ENCODE peak calls at places on chromosomes 3 and 15, in nine cellular contexts. One of them, this sample, is unnamed.

GRCh38 chr3:129282727-129283327 is 4.2 kb downstream of the HMCES start:
- DNase-seq in stimulated activated CD4-positive, alpha-beta T cell treated with anti-CD3 and anti-CD28 coated beads, TNF-alpha, amount 100 ng/mL, for 1 hour: no peak
- DNase-seq in AG08396: peak
- DNase-seq in CD4-positive, CD25-positive, alpha-beta regulatory T cell: peak
- DNase-seq in NCI-H1694: no peak
- DNase-seq in AG09309: peak
- DNase-seq in cardiac fibroblast: peak
- DNase-seq in Daoy: peak
- DNase-seq in left lung: no peak
- DNase-seq in this sample: peak

GRCh38 chr3:11589706-11590105 is 54.0 kb downstream of the VGLL4 start:
- DNase-seq in stimulated activated CD4-positive, alpha-beta T cell treated with anti-CD3 and anti-CD28 coated beads, TNF-alpha, amount 100 ng/mL, for 1 hour: no peak
- DNase-seq in AG08396: no peak
- DNase-seq in CD4-positive, CD25-positive, alpha-beta regulatory T cell: no peak
- DNase-seq in NCI-H1694: no peak
- DNase-seq in AG09309: no peak
- DNase-seq in cardiac fibroblast: no peak
- DNase-seq in Daoy: no peak
- DNase-seq in left lung: no peak
- DNase-seq in this sample: no peak

GRCh38 chr3:72441284-72441994 is 406.8 kb downstream of the SHQ1 start:
- DNase-seq in stimulated activated CD4-positive, alpha-beta T cell treated with anti-CD3 and anti-CD28 coated beads, TNF-alpha, amount 100 ng/mL, for 1 hour: no peak
- DNase-seq in AG08396: no peak
- DNase-seq in CD4-positive, CD25-positive, alpha-beta regulatory T cell: no peak
- DNase-seq in NCI-H1694: no peak
- DNase-seq in AG09309: no peak
- DNase-seq in cardiac fibroblast: peak
- DNase-seq in Daoy: no peak
- DNase-seq in left lung: no peak
- DNase-seq in this sample: no peak

GRCh38 chr3:107928084-107928445 is 162.8 kb downstream of the CD47 start:
- DNase-seq in stimulated activated CD4-positive, alpha-beta T cell treated with anti-CD3 and anti-CD28 coated beads, TNF-alpha, amount 100 ng/mL, for 1 hour: no peak
- DNase-seq in AG08396: peak
- DNase-seq in CD4-positive, CD25-positive, alpha-beta regulatory T cell: peak
- DNase-seq in NCI-H1694: no peak
- DNase-seq in AG09309: peak
- DNase-seq in cardiac fibroblast: peak
- DNase-seq in Daoy: peak
- DNase-seq in left lung: no peak
- DNase-seq in this sample: peak

GRCh38 chr15:66461917-66462316 is 35.6 kb downstream of the SNAPC5 start:
- DNase-seq in stimulated activated CD4-positive, alpha-beta T cell treated with anti-CD3 and anti-CD28 coated beads, TNF-alpha, amount 100 ng/mL, for 1 hour: no peak
- DNase-seq in AG08396: no peak
- DNase-seq in CD4-positive, CD25-positive, alpha-beta regulatory T cell: no peak
- DNase-seq in NCI-H1694: no peak
- DNase-seq in AG09309: no peak
- DNase-seq in cardiac fibroblast: no peak
- DNase-seq in Daoy: no peak
- DNase-seq in left lung: no peak
- DNase-seq in this sample: peak

GRCh38 chr3:53677406-53677805 is 168.8 kb downstream of the CHDH start:
- DNase-seq in stimulated activated CD4-positive, alpha-beta T cell treated with anti-CD3 and anti-CD28 coated beads, TNF-alpha, amount 100 ng/mL, for 1 hour: no peak
- DNase-seq in AG08396: no peak
- DNase-seq in CD4-positive, CD25-positive, alpha-beta regulatory T cell: no peak
- DNase-seq in NCI-H1694: no peak
- DNase-seq in AG09309: no peak
- DNase-seq in cardiac fibroblast: peak
- DNase-seq in Daoy: no peak
- DNase-seq in left lung: no peak
- DNase-seq in this sample: peak

GRCh38 chr15:34318277-34319079 is 19.1 kb downstream of the SLC12A6 start:
- DNase-seq in stimulated activated CD4-positive, alpha-beta T cell treated with anti-CD3 and anti-CD28 coated beads, TNF-alpha, amount 100 ng/mL, for 1 hour: no peak
- DNase-seq in AG08396: peak
- DNase-seq in CD4-positive, CD25-positive, alpha-beta regulatory T cell: no peak
- DNase-seq in NCI-H1694: no peak
- DNase-seq in AG09309: no peak
- DNase-seq in cardiac fibroblast: peak
- DNase-seq in Daoy: peak
- DNase-seq in left lung: no peak
- DNase-seq in this sample: peak

GRCh38 chr3:121072128-121072527 is 164.1 kb downstream of the STXBP5L start:
- DNase-seq in stimulated activated CD4-positive, alpha-beta T cell treated with anti-CD3 and anti-CD28 coated beads, TNF-alpha, amount 100 ng/mL, for 1 hour: no peak
- DNase-seq in AG08396: no peak
- DNase-seq in CD4-positive, CD25-positive, alpha-beta regulatory T cell: no peak
- DNase-seq in NCI-H1694: peak
- DNase-seq in AG09309: no peak
- DNase-seq in cardiac fibroblast: peak
- DNase-seq in Daoy: peak
- DNase-seq in left lung: no peak
- DNase-seq in this sample: no peak

GRCh38 chr15:78049691-78050440 is 27.6 kb downstream of the TBC1D2B start:
- DNase-seq in stimulated activated CD4-positive, alpha-beta T cell treated with anti-CD3 and anti-CD28 coated beads, TNF-alpha, amount 100 ng/mL, for 1 hour: no peak
- DNase-seq in AG08396: peak
- DNase-seq in CD4-positive, CD25-positive, alpha-beta regulatory T cell: peak
- DNase-seq in NCI-H1694: no peak
- DNase-seq in AG09309: peak
- DNase-seq in cardiac fibroblast: peak
- DNase-seq in Daoy: peak
- DNase-seq in left lung: peak
- DNase-seq in this sample: peak

GRCh38 chr3:176663819-176664218 is 533.5 kb downstream of the TBL1XR1 start:
- DNase-seq in stimulated activated CD4-positive, alpha-beta T cell treated with anti-CD3 and anti-CD28 coated beads, TNF-alpha, amount 100 ng/mL, for 1 hour: no peak
- DNase-seq in AG08396: peak
- DNase-seq in CD4-positive, CD25-positive, alpha-beta regulatory T cell: no peak
- DNase-seq in NCI-H1694: peak
- DNase-seq in AG09309: peak
- DNase-seq in cardiac fibroblast: peak
- DNase-seq in Daoy: peak
- DNase-seq in left lung: no peak
- DNase-seq in this sample: peak

GRCh38 chr15:41276821-41277220 is 45.8 kb downstream of the CHP1 start:
- DNase-seq in stimulated activated CD4-positive, alpha-beta T cell treated with anti-CD3 and anti-CD28 coated beads, TNF-alpha, amount 100 ng/mL, for 1 hour: no peak
- DNase-seq in AG08396: no peak
- DNase-seq in CD4-positive, CD25-positive, alpha-beta regulatory T cell: no peak
- DNase-seq in NCI-H1694: no peak
- DNase-seq in AG09309: no peak
- DNase-seq in cardiac fibroblast: no peak
- DNase-seq in Daoy: no peak
- DNase-seq in left lung: no peak
- DNase-seq in this sample: no peak

GRCh38 chr3:65894679-65895078 is 144.0 kb downstream of the MAGI1 start:
- DNase-seq in stimulated activated CD4-positive, alpha-beta T cell treated with anti-CD3 and anti-CD28 coated beads, TNF-alpha, amount 100 ng/mL, for 1 hour: no peak
- DNase-seq in AG08396: peak
- DNase-seq in CD4-positive, CD25-positive, alpha-beta regulatory T cell: no peak
- DNase-seq in NCI-H1694: no peak
- DNase-seq in AG09309: peak
- DNase-seq in cardiac fibroblast: peak
- DNase-seq in Daoy: no peak
- DNase-seq in left lung: no peak
- DNase-seq in this sample: no peak

GRCh38 chr3:145951431-145951830 is 209.6 kb downstream of the PLOD2 start:
- DNase-seq in stimulated activated CD4-positive, alpha-beta T cell treated with anti-CD3 and anti-CD28 coated beads, TNF-alpha, amount 100 ng/mL, for 1 hour: no peak
- DNase-seq in AG08396: no peak
- DNase-seq in CD4-positive, CD25-positive, alpha-beta regulatory T cell: no peak
- DNase-seq in NCI-H1694: no peak
- DNase-seq in AG09309: no peak
- DNase-seq in cardiac fibroblast: peak
- DNase-seq in Daoy: no peak
- DNase-seq in left lung: no peak
- DNase-seq in this sample: no peak

GRCh38 chr3:41259449-41260062 is 60.3 kb downstream of the CTNNB1 start:
- DNase-seq in stimulated activated CD4-positive, alpha-beta T cell treated with anti-CD3 and anti-CD28 coated beads, TNF-alpha, amount 100 ng/mL, for 1 hour: no peak
- DNase-seq in AG08396: no peak
- DNase-seq in CD4-positive, CD25-positive, alpha-beta regulatory T cell: no peak
- DNase-seq in NCI-H1694: no peak
- DNase-seq in AG09309: no peak
- DNase-seq in cardiac fibroblast: no peak
- DNase-seq in Daoy: no peak
- DNase-seq in left lung: no peak
- DNase-seq in this sample: no peak

GRCh38 chr3:50257990-50258389 is 11.0 kb upstream of the SEMA3B start:
- DNase-seq in stimulated activated CD4-positive, alpha-beta T cell treated with anti-CD3 and anti-CD28 coated beads, TNF-alpha, amount 100 ng/mL, for 1 hour: no peak
- DNase-seq in AG08396: no peak
- DNase-seq in CD4-positive, CD25-positive, alpha-beta regulatory T cell: no peak
- DNase-seq in NCI-H1694: no peak
- DNase-seq in AG09309: no peak
- DNase-seq in cardiac fibroblast: no peak
- DNase-seq in Daoy: no peak
- DNase-seq in left lung: no peak
- DNase-seq in this sample: peak

GRCh38 chr3:87076951-87077350 is 86.0 kb upstream of the VGLL3 start:
- DNase-seq in stimulated activated CD4-positive, alpha-beta T cell treated with anti-CD3 and anti-CD28 coated beads, TNF-alpha, amount 100 ng/mL, for 1 hour: no peak
- DNase-seq in AG08396: peak
- DNase-seq in CD4-positive, CD25-positive, alpha-beta regulatory T cell: no peak
- DNase-seq in NCI-H1694: no peak
- DNase-seq in AG09309: peak
- DNase-seq in cardiac fibroblast: peak
- DNase-seq in Daoy: peak
- DNase-seq in left lung: no peak
- DNase-seq in this sample: no peak

GRCh38 chr3:74624301-74624700 is 9.8 kb upstream of the CNTN3 start:
- DNase-seq in stimulated activated CD4-positive, alpha-beta T cell treated with anti-CD3 and anti-CD28 coated beads, TNF-alpha, amount 100 ng/mL, for 1 hour: no peak
- DNase-seq in AG08396: no peak
- DNase-seq in CD4-positive, CD25-positive, alpha-beta regulatory T cell: no peak
- DNase-seq in NCI-H1694: no peak
- DNase-seq in AG09309: peak
- DNase-seq in cardiac fibroblast: peak
- DNase-seq in Daoy: no peak
- DNase-seq in left lung: no peak
- DNase-seq in this sample: no peak

GRCh38 chr15:45522179-45522930 is at the start of gene SLC30A4:
- DNase-seq in stimulated activated CD4-positive, alpha-beta T cell treated with anti-CD3 and anti-CD28 coated beads, TNF-alpha, amount 100 ng/mL, for 1 hour: peak
- DNase-seq in AG08396: peak
- DNase-seq in CD4-positive, CD25-positive, alpha-beta regulatory T cell: peak
- DNase-seq in NCI-H1694: no peak
- DNase-seq in AG09309: no peak
- DNase-seq in cardiac fibroblast: peak
- DNase-seq in Daoy: peak
- DNase-seq in left lung: peak
- DNase-seq in this sample: peak

GRCh38 chr3:194938845-194939531 is 253.3 kb downstream of the FAM43A start:
- DNase-seq in stimulated activated CD4-positive, alpha-beta T cell treated with anti-CD3 and anti-CD28 coated beads, TNF-alpha, amount 100 ng/mL, for 1 hour: no peak
- DNase-seq in AG08396: no peak
- DNase-seq in CD4-positive, CD25-positive, alpha-beta regulatory T cell: no peak
- DNase-seq in NCI-H1694: no peak
- DNase-seq in AG09309: no peak
- DNase-seq in cardiac fibroblast: peak
- DNase-seq in Daoy: no peak
- DNase-seq in left lung: no peak
- DNase-seq in this sample: no peak

GRCh38 chr3:104594491-104594890 is 772.2 kb upstream of the ALCAM start:
- DNase-seq in stimulated activated CD4-positive, alpha-beta T cell treated with anti-CD3 and anti-CD28 coated beads, TNF-alpha, amount 100 ng/mL, for 1 hour: no peak
- DNase-seq in AG08396: no peak
- DNase-seq in CD4-positive, CD25-positive, alpha-beta regulatory T cell: no peak
- DNase-seq in NCI-H1694: no peak
- DNase-seq in AG09309: no peak
- DNase-seq in cardiac fibroblast: no peak
- DNase-seq in Daoy: no peak
- DNase-seq in left lung: no peak
- DNase-seq in this sample: no peak

GRCh38 chr15:67720556-67721175 is 104.6 kb upstream of the SKOR1 start:
- DNase-seq in stimulated activated CD4-positive, alpha-beta T cell treated with anti-CD3 and anti-CD28 coated beads, TNF-alpha, amount 100 ng/mL, for 1 hour: no peak
- DNase-seq in AG08396: no peak
- DNase-seq in CD4-positive, CD25-positive, alpha-beta regulatory T cell: no peak
- DNase-seq in NCI-H1694: no peak
- DNase-seq in AG09309: no peak
- DNase-seq in cardiac fibroblast: no peak
- DNase-seq in Daoy: no peak
- DNase-seq in left lung: no peak
- DNase-seq in this sample: no peak

GRCh38 chr3:102182162-102182561 is 252.7 kb upstream of the ZPLD1 start:
- DNase-seq in stimulated activated CD4-positive, alpha-beta T cell treated with anti-CD3 and anti-CD28 coated beads, TNF-alpha, amount 100 ng/mL, for 1 hour: no peak
- DNase-seq in AG08396: no peak
- DNase-seq in CD4-positive, CD25-positive, alpha-beta regulatory T cell: no peak
- DNase-seq in NCI-H1694: no peak
- DNase-seq in AG09309: no peak
- DNase-seq in cardiac fibroblast: peak
- DNase-seq in Daoy: no peak
- DNase-seq in left lung: no peak
- DNase-seq in this sample: no peak

GRCh38 chr3:93969443-93969842 is 4.3 kb downstream of the PROS1 start:
- DNase-seq in stimulated activated CD4-positive, alpha-beta T cell treated with anti-CD3 and anti-CD28 coated beads, TNF-alpha, amount 100 ng/mL, for 1 hour: no peak
- DNase-seq in AG08396: peak
- DNase-seq in CD4-positive, CD25-positive, alpha-beta regulatory T cell: no peak
- DNase-seq in NCI-H1694: no peak
- DNase-seq in AG09309: no peak
- DNase-seq in cardiac fibroblast: peak
- DNase-seq in Daoy: peak
- DNase-seq in left lung: no peak
- DNase-seq in this sample: peak

GRCh38 chr3:168696119-168696518 is 600.4 kb upstream of the GOLIM4 start:
- DNase-seq in stimulated activated CD4-positive, alpha-beta T cell treated with anti-CD3 and anti-CD28 coated beads, TNF-alpha, amount 100 ng/mL, for 1 hour: no peak
- DNase-seq in AG08396: no peak
- DNase-seq in CD4-positive, CD25-positive, alpha-beta regulatory T cell: no peak
- DNase-seq in NCI-H1694: no peak
- DNase-seq in AG09309: no peak
- DNase-seq in cardiac fibroblast: no peak
- DNase-seq in Daoy: no peak
- DNase-seq in left lung: no peak
- DNase-seq in this sample: no peak

GRCh38 chr3:41331023-41331422 is 131.7 kb downstream of the CTNNB1 start:
- DNase-seq in stimulated activated CD4-positive, alpha-beta T cell treated with anti-CD3 and anti-CD28 coated beads, TNF-alpha, amount 100 ng/mL, for 1 hour: no peak
- DNase-seq in AG08396: no peak
- DNase-seq in CD4-positive, CD25-positive, alpha-beta regulatory T cell: no peak
- DNase-seq in NCI-H1694: no peak
- DNase-seq in AG09309: no peak
- DNase-seq in cardiac fibroblast: peak
- DNase-seq in Daoy: no peak
- DNase-seq in left lung: no peak
- DNase-seq in this sample: no peak